ENCODE peak calls at places on chromosomes 5 and 9, in eight cellular contexts. P, C, G, L, H, R, A and J are unnamed samples.

GRCh38 chr9:77000330-77000729 is 19.1 kb upstream of the FOXB2 start:
- DNase-seq in A (no peak), G (no peak), R (no peak), P (no peak), L (peak), C (no peak), H (no peak), J (no peak)

GRCh38 chr5:173778784-173779304 is 109.3 kb upstream of the CPEB4 start:
- DNase-seq in L (no peak), P (no peak), R (no peak), C (no peak), A (no peak), H (no peak), G (no peak), J (no peak)

GRCh38 chr9:113503131-113503541 is 39.6 kb downstream of the RGS3 start:
- DNase-seq in L (no peak), P (no peak), R (no peak), A (no peak), C (no peak), H (no peak), G (no peak), J (no peak)

GRCh38 chr5:17732351-17732923 is 98.2 kb downstream of the TAF11L14 start:
- DNase-seq in C (no peak), A (no peak), L (no peak), G (no peak), P (no peak), H (no peak), R (no peak), J (no peak)

GRCh38 chr9:223167-223566 is 8.5 kb downstream of the DOCK8 start:
- DNase-seq in P (no peak), R (no peak), A (no peak), L (no peak), G (no peak), C (no peak), H (no peak), J (no peak)

GRCh38 chr5:166772770-166773169 is 1518.7 kb upstream of the WWC1 start:
- DNase-seq in H (no peak), L (no peak), P (no peak), R (no peak), G (no peak), C (no peak), A (no peak), J (no peak)

GRCh38 chr9:128675382-128675781 is 13.6 kb upstream of the SET start:
- DNase-seq in A (no peak), G (no peak), C (no peak), H (no peak), P (no peak), R (no peak), L (no peak), J (no peak)

GRCh38 chr5:78361226-78361993 is 993 bp downstream of the SCAMP1 start:
- DNase-seq in H (peak), C (peak), A (no peak), P (peak), R (peak), L (peak), G (peak), J (peak)

GRCh38 chr9:137110147-137110910 is 4.2 kb downstream of the DPP7 start:
- DNase-seq in P (no peak), A (no peak), C (no peak), R (no peak), H (no peak), G (no peak), L (no peak), J (no peak)

GRCh38 chr9:131791532-131792254 is 51.8 kb upstream of the RAPGEF1 start:
- DNase-seq in C (no peak), A (no peak), P (no peak), H (no peak), R (no peak), G (no peak), L (no peak), J (no peak)
- TF ChIP-seq REST in C (no peak), A (no peak), P (no peak), H (no peak), R (no peak), G (no peak), L (no peak), J (no peak)

DNA sequence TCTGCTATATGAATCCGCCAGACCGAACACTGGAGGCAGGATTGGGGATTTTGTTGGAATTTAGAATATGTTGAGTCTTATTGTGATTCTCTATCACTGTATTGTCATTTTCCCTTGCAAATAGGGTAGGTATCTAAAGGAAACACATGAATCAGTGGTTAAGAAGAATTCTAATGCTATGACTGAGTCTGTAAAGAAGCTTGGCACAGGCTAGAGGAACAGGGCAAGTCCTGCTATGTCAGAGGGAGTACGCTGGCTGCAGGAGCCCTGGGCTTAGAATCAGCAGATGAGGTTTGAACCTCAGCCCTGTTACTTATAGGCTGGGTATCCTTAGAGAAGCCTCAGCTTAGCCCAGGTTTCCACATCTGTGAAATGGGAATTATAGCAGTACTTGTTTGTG is 198.1 kb downstream of the NR3C1 start:
- DNase-seq in R (no peak), G (no peak), C (no peak), H (no peak), P (no peak), L (peak), A (no peak), J (no peak)
- TF ChIP-seq REST in R (no peak), G (no peak), C (no peak), H (no peak), P (no peak), L (no peak), A (no peak), J (no peak)

GRCh38 chr5:89556215-89557009 is 673.4 kb upstream of the MEF2C start:
- DNase-seq in P (peak), H (peak), L (no peak), C (peak), R (no peak), G (no peak), A (peak), J (no peak)
- TF ChIP-seq REST in P (no peak), H (no peak), L (no peak), C (no peak), R (no peak), G (no peak), A (no peak), J (no peak)

DNA sequence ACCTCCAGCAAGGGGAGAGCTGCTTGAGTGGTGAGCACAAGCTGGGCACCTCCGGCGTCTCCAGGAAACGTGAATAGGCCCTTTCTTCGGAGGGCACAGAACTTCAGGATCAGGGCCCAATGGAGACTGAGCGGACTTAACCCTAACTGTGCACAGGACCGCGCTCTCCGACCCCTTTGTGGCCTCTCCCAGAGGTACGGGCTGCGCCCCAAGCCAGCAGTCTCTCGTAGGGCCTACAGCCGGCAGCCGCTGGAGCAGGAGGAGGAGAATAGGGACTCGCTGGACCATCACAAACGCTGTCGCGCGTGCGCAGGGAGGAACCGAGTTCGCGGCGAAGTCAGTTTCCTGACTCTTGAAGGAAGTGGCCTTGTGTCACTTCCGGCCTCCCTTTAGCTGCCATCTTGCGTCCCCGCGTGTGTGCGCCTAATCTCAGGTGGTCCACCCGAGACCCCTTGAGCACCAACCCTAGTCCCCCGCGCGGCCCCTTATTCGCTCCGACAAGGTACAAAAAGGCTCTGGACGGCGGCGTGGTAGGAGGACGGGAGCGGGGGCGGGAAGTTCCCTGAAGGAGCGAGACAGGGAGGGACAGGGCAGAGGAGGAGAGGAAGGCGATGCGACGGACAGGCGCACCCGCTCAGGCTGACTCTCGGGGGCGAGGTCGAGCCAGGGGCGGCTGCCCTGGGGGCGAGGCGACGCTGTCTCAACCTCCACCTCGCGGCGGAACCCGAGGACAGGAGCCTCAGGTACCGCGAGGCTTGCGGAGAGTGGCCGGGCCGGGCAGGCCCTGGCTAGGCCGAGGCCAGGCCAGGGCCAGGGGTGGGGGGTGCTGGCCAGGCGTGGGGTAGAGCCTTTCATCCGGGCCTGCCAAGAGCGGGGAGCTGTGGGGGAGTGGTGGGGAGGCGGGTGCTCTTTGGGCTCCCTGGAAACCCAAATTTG is at the start of gene BTF3:
- DNase-seq in C (peak), A (peak), R (peak), G (peak), L (peak), P (peak), H (peak), J (peak)
- TF ChIP-seq REST in C (peak), A (no peak), R (no peak), G (no peak), L (no peak), P (no peak), H (no peak), J (peak)